ENCODE peak calls at places on chromosomes 7 and 10, in seven cellular contexts. One of them, this sample, is unnamed.

GRCh38 chr10:1152386-1153252 is 96.4 kb downstream of the WDR37 start:
- DNase-seq in heart left ventricle: peak
- DNase-seq in left ventricle myocardium inferior: no peak
- DNase-seq in uterus: no peak
- DNase-seq in brain microvascular endothelial cell: no peak
- DNase-seq in CD8-positive, alpha-beta T cell: peak
- DNase-seq in substantia nigra: no peak
- DNase-seq in this sample: no peak

GRCh38 chr7:105623906-105624305 is 42.6 kb upstream of the EFCAB10 start:
- DNase-seq in heart left ventricle: no peak
- DNase-seq in left ventricle myocardium inferior: no peak
- DNase-seq in uterus: no peak
- DNase-seq in brain microvascular endothelial cell: no peak
- DNase-seq in CD8-positive, alpha-beta T cell: no peak
- DNase-seq in substantia nigra: no peak
- DNase-seq in this sample: no peak

GRCh38 chr7:43294080-43294630 is 181.7 kb downstream of the HECW1 start:
- DNase-seq in heart left ventricle: no peak
- DNase-seq in left ventricle myocardium inferior: no peak
- DNase-seq in uterus: peak
- DNase-seq in brain microvascular endothelial cell: peak
- DNase-seq in CD8-positive, alpha-beta T cell: no peak
- DNase-seq in substantia nigra: no peak
- DNase-seq in this sample: peak

GRCh38 chr7:2523941-2524807 is 4.6 kb downstream of the LFNG start:
- DNase-seq in heart left ventricle: peak
- DNase-seq in left ventricle myocardium inferior: peak
- DNase-seq in uterus: peak
- DNase-seq in brain microvascular endothelial cell: no peak
- DNase-seq in CD8-positive, alpha-beta T cell: no peak
- DNase-seq in substantia nigra: peak
- DNase-seq in this sample: peak

GRCh38 chr10:79260803-79261740 is 86.2 kb upstream of the PPIF start:
- DNase-seq in heart left ventricle: no peak
- DNase-seq in left ventricle myocardium inferior: no peak
- DNase-seq in uterus: peak
- DNase-seq in brain microvascular endothelial cell: no peak
- DNase-seq in CD8-positive, alpha-beta T cell: no peak
- DNase-seq in substantia nigra: no peak
- DNase-seq in this sample: no peak

GRCh38 chr7:132755538-132756481 is 179.5 kb upstream of the PLXNA4 start:
- DNase-seq in heart left ventricle: no peak
- DNase-seq in left ventricle myocardium inferior: no peak
- DNase-seq in uterus: no peak
- DNase-seq in brain microvascular endothelial cell: no peak
- DNase-seq in CD8-positive, alpha-beta T cell: no peak
- DNase-seq in substantia nigra: peak
- DNase-seq in this sample: no peak

GRCh38 chr7:155449880-155450557 is 7.9 kb upstream of the EN2 start:
- DNase-seq in heart left ventricle: no peak
- DNase-seq in left ventricle myocardium inferior: no peak
- DNase-seq in uterus: no peak
- DNase-seq in brain microvascular endothelial cell: no peak
- DNase-seq in CD8-positive, alpha-beta T cell: no peak
- DNase-seq in substantia nigra: no peak
- DNase-seq in this sample: no peak

GRCh38 chr10:98268694-98269386 is 846 bp upstream of the LOXL4 start:
- DNase-seq in heart left ventricle: no peak
- DNase-seq in left ventricle myocardium inferior: no peak
- DNase-seq in uterus: no peak
- DNase-seq in brain microvascular endothelial cell: no peak
- DNase-seq in CD8-positive, alpha-beta T cell: no peak
- DNase-seq in substantia nigra: no peak
- DNase-seq in this sample: no peak

GRCh38 chr7:146090023-146090645 is 26.5 kb upstream of the CNTNAP2 start:
- DNase-seq in heart left ventricle: no peak
- DNase-seq in left ventricle myocardium inferior: no peak
- DNase-seq in uterus: no peak
- DNase-seq in brain microvascular endothelial cell: no peak
- DNase-seq in CD8-positive, alpha-beta T cell: no peak
- DNase-seq in substantia nigra: no peak
- DNase-seq in this sample: no peak

GRCh38 chr7:35975851-35976454 is 175.1 kb downstream of the SEPTIN7 start:
- DNase-seq in heart left ventricle: no peak
- DNase-seq in left ventricle myocardium inferior: no peak
- DNase-seq in uterus: no peak
- DNase-seq in brain microvascular endothelial cell: peak
- DNase-seq in CD8-positive, alpha-beta T cell: peak
- DNase-seq in substantia nigra: peak
- DNase-seq in this sample: peak

GRCh38 chr10:91602449-91602848 is 30.4 kb downstream of the PPP1R3C start:
- DNase-seq in heart left ventricle: no peak
- DNase-seq in left ventricle myocardium inferior: no peak
- DNase-seq in uterus: no peak
- DNase-seq in brain microvascular endothelial cell: no peak
- DNase-seq in CD8-positive, alpha-beta T cell: no peak
- DNase-seq in substantia nigra: no peak
- DNase-seq in this sample: no peak

GRCh38 chr7:4694653-4695335 is 12.7 kb downstream of the FOXK1 start:
- DNase-seq in heart left ventricle: peak
- DNase-seq in left ventricle myocardium inferior: peak
- DNase-seq in uterus: peak
- DNase-seq in brain microvascular endothelial cell: peak
- DNase-seq in CD8-positive, alpha-beta T cell: no peak
- DNase-seq in substantia nigra: no peak
- DNase-seq in this sample: no peak

GRCh38 chr7:121369462-121369861 is 26.6 kb downstream of the FAM3C start:
- DNase-seq in heart left ventricle: no peak
- DNase-seq in left ventricle myocardium inferior: no peak
- DNase-seq in uterus: no peak
- DNase-seq in brain microvascular endothelial cell: peak
- DNase-seq in CD8-positive, alpha-beta T cell: no peak
- DNase-seq in substantia nigra: no peak
- DNase-seq in this sample: no peak

GRCh38 chr7:136585954-136586670 is 282.3 kb upstream of the CHRM2 start:
- DNase-seq in heart left ventricle: no peak
- DNase-seq in left ventricle myocardium inferior: no peak
- DNase-seq in uterus: no peak
- DNase-seq in brain microvascular endothelial cell: no peak
- DNase-seq in CD8-positive, alpha-beta T cell: no peak
- DNase-seq in substantia nigra: no peak
- DNase-seq in this sample: no peak

GRCh38 chr10:75926763-75927162 is 495.3 kb downstream of the LRMDA start:
- DNase-seq in heart left ventricle: peak
- DNase-seq in left ventricle myocardium inferior: no peak
- DNase-seq in uterus: no peak
- DNase-seq in brain microvascular endothelial cell: peak
- DNase-seq in CD8-positive, alpha-beta T cell: no peak
- DNase-seq in substantia nigra: no peak
- DNase-seq in this sample: no peak

GRCh38 chr7:46881507-46882127 is 700.3 kb downstream of the TNS3 start:
- DNase-seq in heart left ventricle: no peak
- DNase-seq in left ventricle myocardium inferior: no peak
- DNase-seq in uterus: no peak
- DNase-seq in brain microvascular endothelial cell: peak
- DNase-seq in CD8-positive, alpha-beta T cell: no peak
- DNase-seq in substantia nigra: no peak
- DNase-seq in this sample: no peak
- H3K27ac ChIP-seq in heart left ventricle: no peak
- H3K27ac ChIP-seq in left ventricle myocardium inferior: no peak
- H3K27ac ChIP-seq in uterus: no peak
- H3K27ac ChIP-seq in brain microvascular endothelial cell: no peak
- H3K27ac ChIP-seq in CD8-positive, alpha-beta T cell: no peak
- H3K27ac ChIP-seq in substantia nigra: no peak
- H3K27ac ChIP-seq in this sample: no peak

GRCh38 chr10:69090687-69091450 is 3.0 kb downstream of the SRGN start:
- DNase-seq in heart left ventricle: no peak
- DNase-seq in left ventricle myocardium inferior: no peak
- DNase-seq in uterus: no peak
- DNase-seq in brain microvascular endothelial cell: no peak
- DNase-seq in CD8-positive, alpha-beta T cell: no peak
- DNase-seq in substantia nigra: no peak
- DNase-seq in this sample: no peak
- H3K27ac ChIP-seq in heart left ventricle: peak
- H3K27ac ChIP-seq in left ventricle myocardium inferior: peak
- H3K27ac ChIP-seq in uterus: peak
- H3K27ac ChIP-seq in brain microvascular endothelial cell: peak
- H3K27ac ChIP-seq in CD8-positive, alpha-beta T cell: peak
- H3K27ac ChIP-seq in substantia nigra: peak
- H3K27ac ChIP-seq in this sample: no peak

DNA sequence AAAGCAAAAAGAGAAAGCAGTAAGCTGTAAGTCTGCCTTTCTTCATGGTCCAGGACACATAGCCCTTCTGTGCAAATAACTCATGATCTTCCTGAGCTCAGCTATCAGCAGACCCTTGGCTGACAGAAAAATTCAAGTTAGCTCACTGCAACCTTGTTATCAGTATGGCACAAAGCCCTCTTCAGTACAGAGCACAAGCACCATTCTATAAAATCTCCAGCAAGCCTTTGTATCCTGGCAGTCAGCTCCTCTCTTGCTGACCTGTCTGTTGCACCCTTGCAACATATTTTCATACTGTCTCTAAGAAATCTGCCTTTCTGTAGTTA is 29.4 kb downstream of the WASL start:
- DNase-seq in heart left ventricle: no peak
- DNase-seq in left ventricle myocardium inferior: no peak
- DNase-seq in uterus: no peak
- DNase-seq in brain microvascular endothelial cell: no peak
- DNase-seq in CD8-positive, alpha-beta T cell: no peak
- DNase-seq in substantia nigra: no peak
- DNase-seq in this sample: no peak
- H3K27ac ChIP-seq in heart left ventricle: peak
- H3K27ac ChIP-seq in left ventricle myocardium inferior: peak
- H3K27ac ChIP-seq in uterus: no peak
- H3K27ac ChIP-seq in brain microvascular endothelial cell: no peak
- H3K27ac ChIP-seq in CD8-positive, alpha-beta T cell: no peak
- H3K27ac ChIP-seq in substantia nigra: no peak
- H3K27ac ChIP-seq in this sample: no peak

GRCh38 chr7:55100962-55101327 is 82.1 kb downstream of the EGFR start:
- DNase-seq in heart left ventricle: peak
- DNase-seq in left ventricle myocardium inferior: peak
- DNase-seq in uterus: no peak
- DNase-seq in brain microvascular endothelial cell: no peak
- DNase-seq in CD8-positive, alpha-beta T cell: no peak
- DNase-seq in substantia nigra: no peak
- DNase-seq in this sample: no peak
- H3K27ac ChIP-seq in heart left ventricle: peak
- H3K27ac ChIP-seq in left ventricle myocardium inferior: peak
- H3K27ac ChIP-seq in uterus: peak
- H3K27ac ChIP-seq in brain microvascular endothelial cell: no peak
- H3K27ac ChIP-seq in CD8-positive, alpha-beta T cell: no peak
- H3K27ac ChIP-seq in substantia nigra: no peak
- H3K27ac ChIP-seq in this sample: no peak

GRCh38 chr10:103447187-103447586 is 5.0 kb downstream of the CALHM2 start:
- DNase-seq in heart left ventricle: no peak
- DNase-seq in left ventricle myocardium inferior: no peak
- DNase-seq in uterus: no peak
- DNase-seq in brain microvascular endothelial cell: no peak
- DNase-seq in CD8-positive, alpha-beta T cell: no peak
- DNase-seq in substantia nigra: no peak
- DNase-seq in this sample: no peak

GRCh38 chr10:103445767-103446567 is 6.2 kb downstream of the CALHM2 start:
- DNase-seq in heart left ventricle: peak
- DNase-seq in left ventricle myocardium inferior: peak
- DNase-seq in uterus: peak
- DNase-seq in brain microvascular endothelial cell: no peak
- DNase-seq in CD8-positive, alpha-beta T cell: no peak
- DNase-seq in substantia nigra: no peak
- DNase-seq in this sample: no peak

GRCh38 chr10:103444478-103444877 is 7.7 kb downstream of the CALHM2 start:
- DNase-seq in heart left ventricle: peak
- DNase-seq in left ventricle myocardium inferior: peak
- DNase-seq in uterus: no peak
- DNase-seq in brain microvascular endothelial cell: no peak
- DNase-seq in CD8-positive, alpha-beta T cell: no peak
- DNase-seq in substantia nigra: no peak
- DNase-seq in this sample: no peak

GRCh38 chr10:103443475-103444185 is 8.5 kb downstream of the CALHM2 start:
- DNase-seq in heart left ventricle: no peak
- DNase-seq in left ventricle myocardium inferior: no peak
- DNase-seq in uterus: no peak
- DNase-seq in brain microvascular endothelial cell: no peak
- DNase-seq in CD8-positive, alpha-beta T cell: no peak
- DNase-seq in substantia nigra: no peak
- DNase-seq in this sample: no peak

GRCh38 chr10:103445366-103445765 is 6.8 kb downstream of the CALHM2 start:
- DNase-seq in heart left ventricle: no peak
- DNase-seq in left ventricle myocardium inferior: no peak
- DNase-seq in uterus: no peak
- DNase-seq in brain microvascular endothelial cell: no peak
- DNase-seq in CD8-positive, alpha-beta T cell: no peak
- DNase-seq in substantia nigra: no peak
- DNase-seq in this sample: no peak
- H3K27ac ChIP-seq in heart left ventricle: peak
- H3K27ac ChIP-seq in left ventricle myocardium inferior: peak
- H3K27ac ChIP-seq in uterus: peak
- H3K27ac ChIP-seq in brain microvascular endothelial cell: no peak
- H3K27ac ChIP-seq in CD8-positive, alpha-beta T cell: no peak
- H3K27ac ChIP-seq in substantia nigra: peak
- H3K27ac ChIP-seq in this sample: no peak

GRCh38 chr10:132827861-132828539 is 42.1 kb upstream of the NKX6-2 start:
- DNase-seq in heart left ventricle: no peak
- DNase-seq in left ventricle myocardium inferior: no peak
- DNase-seq in uterus: no peak
- DNase-seq in brain microvascular endothelial cell: no peak
- DNase-seq in CD8-positive, alpha-beta T cell: no peak
- DNase-seq in substantia nigra: no peak
- DNase-seq in this sample: no peak
- H3K27ac ChIP-seq in heart left ventricle: no peak
- H3K27ac ChIP-seq in left ventricle myocardium inferior: no peak
- H3K27ac ChIP-seq in uterus: no peak
- H3K27ac ChIP-seq in brain microvascular endothelial cell: no peak
- H3K27ac ChIP-seq in CD8-positive, alpha-beta T cell: no peak
- H3K27ac ChIP-seq in substantia nigra: no peak
- H3K27ac ChIP-seq in this sample: no peak